ENCODE peak calls at places on chromosomes 16 and 17, in nine cellular contexts. R, T, C, O, K, Q, V, A and H are unnamed samples.

GRCh38 chr17:80795737-80796136 is 195.9 kb upstream of the CHMP6 start:
- DNase-seq in R (peak; percentile 29), T (no peak), C (no peak), O (no peak), K (no peak), Q (no peak), V (no peak), A (peak; percentile 48), H (peak; percentile 90)

GRCh38 chr16:25163683-25164082 is 52.1 kb downstream of the LCMT1 start:
- DNase-seq in R (no peak), T (no peak), C (no peak), O (no peak), K (no peak), Q (no peak), V (no peak), A (no peak), H (no peak)

GRCh38 chr17:57924677-57925076 is 30.5 kb downstream of the CUEDC1 start:
- DNase-seq in R (peak; percentile 22), T (no peak), C (no peak), O (peak; percentile 63), K (no peak), Q (peak; percentile 89), V (no peak), A (no peak), H (peak; percentile 87)

GRCh38 chr17:14320734-14321475 is 20.0 kb downstream of the HS3ST3B1 start:
- DNase-seq in R (no peak), T (no peak), C (no peak), O (no peak), K (no peak), Q (no peak), V (no peak), A (no peak), H (no peak)

GRCh38 chr16:67708368-67708771 is 10.7 kb downstream of the GFOD2 start:
- DNase-seq in R (no peak), T (no peak), C (no peak), O (no peak), K (no peak), Q (no peak), V (no peak), A (no peak), H (no peak)

GRCh38 chr16:46927273-46927672 is 43.1 kb downstream of the GPT2 start:
- DNase-seq in R (no peak), T (no peak), C (no peak), O (no peak), K (no peak), Q (no peak), V (no peak), A (no peak), H (no peak)

GRCh38 chr16:54056921-54057320 is 229.7 kb downstream of the IRX3 start:
- DNase-seq in R (no peak), T (no peak), C (no peak), O (no peak), K (no peak), Q (no peak), V (no peak), A (no peak), H (no peak)

GRCh38 chr17:78921437-78921971 is 3.7 kb downstream of the TIMP2 start:
- DNase-seq in R (no peak), T (no peak), C (no peak), O (no peak), K (no peak), Q (no peak), V (no peak), A (peak; percentile 33), H (peak; percentile 75)

GRCh38 chr17:62085511-62086408 is 20.7 kb upstream of the MED13 start:
- DNase-seq in R (no peak), T (no peak), C (no peak), O (no peak), K (no peak), Q (no peak), V (no peak), A (no peak), H (no peak)

GRCh38 chr17:28169621-28170349 is 127.3 kb downstream of the NLK start:
- DNase-seq in R (no peak), T (no peak), C (no peak), O (no peak), K (no peak), Q (no peak), V (no peak), A (no peak), H (no peak)

GRCh38 chr16:2285731-2286191 is 17.8 kb upstream of the RNPS1 start:
- DNase-seq in R (no peak), T (no peak), C (no peak), O (no peak), K (no peak), Q (no peak), V (no peak), A (no peak), H (no peak)

GRCh38 chr17:6501359-6501758 is 55.0 kb downstream of the PITPNM3 start:
- DNase-seq in R (no peak), T (no peak), C (no peak), O (no peak), K (no peak), Q (no peak), V (no peak), A (no peak), H (no peak)

GRCh38 chr17:46764709-46765401 is 53.6 kb downstream of the WNT3 start:
- DNase-seq in R (no peak), T (no peak), C (no peak), O (no peak), K (peak; percentile 34), Q (peak; percentile 30), V (no peak), A (no peak), H (peak; percentile 92)

GRCh38 chr17:7435676-7436555 is 681 bp downstream of the TMEM102 start:
- DNase-seq in R (no peak), T (no peak), C (no peak), O (no peak), K (no peak), Q (no peak), V (no peak), A (no peak), H (peak; percentile 80)

GRCh38 chr17:8119575-8120519 is 1.5 kb upstream of the ALOXE3 start:
- DNase-seq in R (peak; percentile 70), T (no peak), C (peak; percentile 92), O (peak; percentile 89), K (peak; percentile 61), Q (peak; percentile 84), V (no peak), A (peak; percentile 83), H (peak; percentile 89)